ENCODE peak calls at places on chromosome 14, in seven cellular contexts. U is PC-9, S is choroid plexus epithelial cell, I is heart right ventricle, G is stomach, E is psoas muscle, D is GM12878. L is an unnamed sample.

GRCh38 chr14:92677087-92677668 is 71.2 kb downstream of the LGMN start:
- DNase-seq in U (no peak), S (no peak), I (no peak), G (no peak), E (no peak), D (peak; percentile 99), L (no peak)

GRCh38 chr14:104865631-104866441 is 768 bp downstream of the CEP170B start:
- DNase-seq in U (peak; percentile 70), S (peak; percentile 60), I (peak; percentile 71), G (peak; percentile 78), E (peak; percentile 73), D (no peak), L (no peak)

GRCh38 chr14:59360923-59361794 is 104.0 kb downstream of the GPR135 start:
- DNase-seq in U (peak; percentile 88), S (peak; percentile 96), I (peak; percentile 74), G (peak; percentile 59), E (peak; percentile 44), D (no peak), L (peak; percentile 75)

GRCh38 chr14:75978249-75978731 is 3.5 kb downstream of the TGFB3 start:
- DNase-seq in U (no peak), S (no peak), I (no peak), G (peak; percentile 38), E (no peak), D (no peak), L (no peak)

GRCh38 chr14:87995500-87996275 is 2.7 kb upstream of the GALC start:
- DNase-seq in U (no peak), S (peak; percentile 29), I (no peak), G (no peak), E (no peak), D (no peak), L (no peak)

GRCh38 chr14:39673141-39674133 is 241.2 kb upstream of the FBXO33 start:
- DNase-seq in U (no peak), S (peak; percentile 33), I (no peak), G (no peak), E (no peak), D (no peak), L (no peak)

GRCh38 chr14:27123162-27123561 is 525.3 kb upstream of the NOVA1 start:
- DNase-seq in U (no peak), S (no peak), I (no peak), G (no peak), E (no peak), D (no peak), L (no peak)

GRCh38 chr14:55963295-55963694 is 154.9 kb upstream of the PELI2 start:
- DNase-seq in U (no peak), S (no peak), I (no peak), G (no peak), E (no peak), D (no peak), L (no peak)

GRCh38 chr14:90530523-90530922 is 133.7 kb downstream of the CALM1 start:
- DNase-seq in U (no peak), S (no peak), I (no peak), G (no peak), E (no peak), D (no peak), L (no peak)

GRCh38 chr14:100147691-100148464 is 11.6 kb downstream of the DEGS2 start:
- DNase-seq in U (no peak), S (no peak), I (no peak), G (no peak), E (no peak), D (no peak), L (no peak)

GRCh38 chr14:76729953-76730505 is 31.2 kb upstream of the VASH1 start:
- DNase-seq in U (no peak), S (peak; percentile 61), I (no peak), G (no peak), E (no peak), D (no peak), L (no peak)

GRCh38 chr14:95700221-95700976 is 13.5 kb downstream of the TCL1A start:
- DNase-seq in U (no peak), S (no peak), I (no peak), G (no peak), E (no peak), D (no peak), L (no peak)

GRCh38 chr14:76456200-76456599 is 80.3 kb downstream of the ESRRB start:
- DNase-seq in U (peak; percentile 15), S (peak; percentile 38), I (peak; percentile 47), G (no peak), E (no peak), D (peak; percentile 7), L (no peak)

GRCh38 chr14:35402323-35403084 is 2.0 kb downstream of the NFKBIA start:
- DNase-seq in U (no peak), S (peak; percentile 65), I (no peak), G (no peak), E (no peak), D (no peak), L (no peak)

GRCh38 chr14:92652413-92653151 is 95.8 kb downstream of the LGMN start:
- DNase-seq in U (no peak), S (no peak), I (no peak), G (no peak), E (no peak), D (no peak), L (no peak)

GRCh38 chr14:40164083-40164482 is 731.9 kb upstream of the FBXO33 start:
- DNase-seq in U (no peak), S (no peak), I (no peak), G (no peak), E (no peak), D (no peak), L (no peak)

GRCh38 chr14:92527724-92528123 is 14.1 kb downstream of the RIN3 start:
- DNase-seq in U (no peak), S (no peak), I (no peak), G (no peak), E (no peak), D (no peak), L (no peak)

GRCh38 chr14:102993523-102993922 is 63.8 kb downstream of the CDC42BPB start:
- DNase-seq in U (peak; percentile 80), S (peak; percentile 45), I (no peak), G (no peak), E (no peak), D (no peak), L (peak; percentile 74)

GRCh38 chr14:49895480-49895879 is 2.6 kb downstream of the ARF6 start:
- DNase-seq in U (no peak), S (no peak), I (no peak), G (no peak), E (no peak), D (no peak), L (no peak)

GRCh38 chr14:49898485-49898884 is 5.6 kb downstream of the ARF6 start:
- DNase-seq in U (no peak), S (no peak), I (no peak), G (no peak), E (no peak), D (no peak), L (no peak)

GRCh38 chr14:49896956-49897355 is 4.1 kb downstream of the ARF6 start:
- DNase-seq in U (no peak), S (no peak), I (no peak), G (no peak), E (no peak), D (no peak), L (no peak)

GRCh38 chr14:49897414-49897813 is 4.5 kb downstream of the ARF6 start:
- DNase-seq in U (no peak), S (no peak), I (no peak), G (no peak), E (no peak), D (no peak), L (no peak)

DNA sequence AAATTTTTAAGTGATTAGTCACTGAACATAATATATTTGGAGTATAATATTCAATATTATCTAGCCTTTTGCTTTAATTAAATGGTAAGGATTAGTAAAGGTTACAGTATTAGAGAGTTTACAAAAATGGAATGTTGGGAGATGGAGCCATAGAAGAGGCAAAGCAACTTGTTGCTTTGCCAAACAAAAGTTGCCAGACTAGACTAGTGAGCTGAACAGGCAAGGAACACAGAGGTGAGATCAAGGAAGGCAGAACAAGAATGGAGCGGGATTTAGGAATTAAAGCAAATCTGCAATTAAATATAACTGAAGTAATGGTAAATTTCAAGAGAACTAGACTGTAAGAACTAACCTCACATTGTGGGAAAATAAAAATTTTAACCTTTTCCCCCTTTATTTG is 5.1 kb downstream of the ARF6 start:
- DNase-seq in U (no peak), S (no peak), I (no peak), G (peak; percentile 42), E (no peak), D (no peak), L (peak; percentile 68)
- H3K4me3 ChIP-seq in U (peak overlapping the region; percentile 99), S (no peak overlapping the region), I (peak overlapping the region; percentile 1), G (peak overlapping the region; percentile 6), E (peak overlapping the region; percentile 90), D (peak overlapping the region; percentile 58), L (peak overlapping the region; percentile 29)

DNA sequence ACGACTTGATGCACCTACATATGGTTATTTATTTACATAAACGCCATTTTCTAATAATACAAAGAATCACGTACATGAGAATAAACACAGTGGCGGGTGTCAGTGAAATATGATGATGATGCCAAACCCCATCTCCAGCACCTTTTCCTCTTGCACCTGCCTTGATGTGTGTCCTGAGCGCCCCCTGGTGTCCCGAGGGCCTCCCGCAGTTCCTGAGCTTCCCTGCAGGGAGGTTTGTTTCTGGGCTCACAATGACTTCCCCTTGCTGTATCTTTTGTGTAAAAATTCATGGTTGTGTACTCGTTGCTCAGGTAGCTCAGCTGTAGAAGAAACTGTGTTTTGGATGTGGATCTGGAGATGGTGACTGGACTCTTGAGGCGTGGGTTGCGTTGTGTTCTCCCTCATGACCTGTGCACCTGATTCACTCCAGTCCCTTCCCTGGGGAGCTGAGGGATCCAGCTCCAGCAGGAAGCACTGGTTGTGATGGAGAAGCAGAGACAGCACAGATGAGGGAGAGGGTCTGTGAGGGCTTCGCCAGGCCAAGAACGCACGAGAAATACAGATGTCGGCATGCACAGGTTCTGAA is 1037.8 kb downstream of the TMEM121 start:
- DNase-seq in U (peak; percentile 17), S (no peak), I (no peak), G (no peak), E (no peak), D (no peak), L (no peak)
- TF ChIP-seq CTCF in U (peak; percentile 68), S (peak; percentile 14), I (peak; percentile 9), G (peak; percentile 7), E (no peak), D (peak; percentile 85), L (peak; percentile 59)

GRCh38 chr14:93976477-93977057 is at the start of gene ASB2:
- DNase-seq in U (no peak), S (no peak), I (peak; percentile 66), G (no peak), E (no peak), D (no peak), L (no peak)

GRCh38 chr14:93974833-93975232 is 1.5 kb downstream of the ASB2 start:
- DNase-seq in U (no peak), S (no peak), I (peak; percentile 42), G (no peak), E (peak; percentile 85), D (no peak), L (no peak)

GRCh38 chr14:93977171-93977570 is 801 bp upstream of the ASB2 start:
- DNase-seq in U (no peak), S (no peak), I (no peak), G (no peak), E (no peak), D (no peak), L (no peak)

GRCh38 chr14:93974299-93974698 is 2.1 kb downstream of the ASB2 start:
- DNase-seq in U (no peak), S (no peak), I (no peak), G (no peak), E (no peak), D (no peak), L (no peak)

GRCh38 chr14:93975791-93976476 is 436 bp downstream of the ASB2 start:
- DNase-seq in U (no peak), S (no peak), I (no peak), G (no peak), E (no peak), D (peak; percentile 92), L (no peak)
- H3K4me3 ChIP-seq in U (no peak overlapping the region), S (no peak overlapping the region), I (peak overlapping the region; percentile 57), G (peak overlapping the region; percentile 6), E (peak overlapping the region; percentile 83), D (peak overlapping the region; percentile 67), L (no peak overlapping the region)

GRCh38 chr14:30235485-30235884 is 307.8 kb upstream of the PRKD1 start:
- DNase-seq in U (no peak), S (no peak), I (no peak), G (no peak), E (no peak), D (no peak), L (no peak)
- TF ChIP-seq CTCF in U (no peak), S (no peak), I (no peak), G (no peak), E (no peak), D (no peak), L (no peak)

L was measured in LNCaP clone FGC.